ENCODE peak calls at places on chromosomes 11 and 22, in seven cellular contexts. T, Z, O, K, H, W and V are unnamed samples.
A peak's percentile ranks its signal among the peaks of the same experiment; 100 is the strongest.

GRCh38 chr11:9028591-9028990 is 24.8 kb upstream of the NRIP3 start:
- DNase-seq in O (no peak), W (no peak), H (no peak), Z (no peak), T (no peak), K (no peak), V (no peak)

GRCh38 chr11:3184732-3185347 is 19.7 kb upstream of the OSBPL5 start:
- DNase-seq in O (no peak), H (no peak), W (no peak), K (no peak), T (no peak), Z (no peak), V (no peak)

GRCh38 chr22:40425082-40425481 is 54.7 kb downstream of the SGSM3 start:
- DNase-seq in W (no peak), H (no peak), Z (no peak), O (no peak), T (no peak), K (no peak), V (no peak)

GRCh38 chr11:115201121-115201792 is 303.0 kb downstream of the CADM1 start:
- DNase-seq in O (no peak), K (no peak), W (peak; percentile 89), Z (no peak), T (no peak), H (no peak), V (no peak)

GRCh38 chr11:57527056-57527631 is 3.4 kb downstream of the TIMM10 start:
- DNase-seq in K (peak; percentile 85), O (peak; percentile 46), Z (peak; percentile 78), T (no peak), W (peak; percentile 59), H (peak; percentile 95), V (peak; percentile 88)

GRCh38 chr11:119996556-119996955 is 141.4 kb downstream of the TRIM29 start:
- DNase-seq in O (no peak), H (no peak), K (no peak), T (no peak), W (no peak), Z (no peak), V (no peak)

GRCh38 chr11:78042858-78043257 is 19.8 kb upstream of the KCTD14 start:
- DNase-seq in T (no peak), H (no peak), K (no peak), O (no peak), Z (no peak), W (no peak), V (no peak)

GRCh38 chr11:13332124-13332523 is 54.5 kb downstream of the BMAL1 start:
- DNase-seq in K (no peak), O (no peak), H (no peak), T (no peak), Z (no peak), W (no peak), V (no peak)

GRCh38 chr11:33045551-33046255 is 6.3 kb downstream of the TCP11L1 start:
- DNase-seq in H (no peak), T (no peak), W (no peak), O (no peak), Z (peak; percentile 85), K (no peak), V (peak; percentile 14)

GRCh38 chr11:46649180-46649738 is 31.9 kb downstream of the ATG13 start:
- DNase-seq in K (no peak), H (peak; percentile 87), O (no peak), Z (peak; percentile 31), W (peak; percentile 97), T (no peak), V (no peak)

GRCh38 chr22:41241133-41241676 is 474 bp upstream of the CHADL start:
- DNase-seq in T (no peak), Z (no peak), K (no peak), W (no peak), H (no peak), O (no peak), V (no peak)

GRCh38 chr11:133945087-133945974 is 11.4 kb downstream of the IGSF9B start:
- DNase-seq in T (no peak), Z (no peak), K (no peak), W (peak; percentile 14), H (no peak), O (no peak), V (no peak)

GRCh38 chr11:77153276-77154185 is 25.5 kb downstream of the MYO7A start:
- DNase-seq in W (no peak), T (no peak), K (no peak), O (no peak), Z (no peak), H (no peak), V (no peak)

GRCh38 chr11:47130541-47130940 is 46.1 kb downstream of the ARFGAP2 start:
- DNase-seq in T (no peak), Z (no peak), O (no peak), H (peak; percentile 50), W (no peak), K (no peak), V (no peak)

GRCh38 chr11:78690588-78690987 is 115.9 kb upstream of the NARS2 start:
- DNase-seq in O (no peak), T (no peak), K (no peak), Z (no peak), W (peak; percentile 59), H (no peak), V (no peak)

GRCh38 chr11:75346912-75347647 is 4.4 kb downstream of the ARRB1 start:
- DNase-seq in W (peak; percentile 49), T (no peak), K (peak; percentile 55), Z (no peak), H (no peak), O (no peak), V (peak; percentile 33)

GRCh38 chr11:70669281-70669680 is 271.0 kb downstream of the CTTN start:
- DNase-seq in K (no peak), O (no peak), T (no peak), W (no peak), Z (no peak), H (no peak), V (no peak)

GRCh38 chr11:4025248-4025956 is 69.2 kb upstream of the RRM1 start:
- DNase-seq in H (no peak), W (peak; percentile 25), Z (no peak), K (no peak), T (no peak), O (no peak), V (no peak)

GRCh38 chr11:46380340-46381045 is 976 bp upstream of the MDK start:
- DNase-seq in O (no peak), T (no peak), H (peak; percentile 37), W (no peak), K (peak; percentile 80), Z (peak; percentile 87), V (peak; percentile 50)

GRCh38 chr11:34427171-34427805 is 11.4 kb upstream of the CAT start:
- DNase-seq in K (no peak), W (peak; percentile 72), O (peak; percentile 62), T (no peak), H (no peak), Z (no peak), V (peak; percentile 88)

GRCh38 chr11:118277312-118277711 is 13.2 kb upstream of the MPZL2 start:
- DNase-seq in O (no peak), T (no peak), K (peak; percentile 41), W (peak; percentile 36), H (no peak), Z (no peak), V (no peak)

GRCh38 chr11:10519630-10520029 is 21.4 kb downstream of the RNF141 start:
- DNase-seq in Z (no peak), K (no peak), O (no peak), T (no peak), H (no peak), W (no peak), V (no peak)

GRCh38 chr11:80083561-80083960 is 642.7 kb upstream of the TENM4 start:
- DNase-seq in O (no peak), H (no peak), Z (peak; percentile 7), W (no peak), T (no peak), K (no peak), V (no peak)

GRCh38 chr22:19138217-19139000 is 6.0 kb downstream of the ESS2 start:
- DNase-seq in Z (no peak), T (no peak), K (no peak), O (no peak), W (no peak), H (no peak), V (no peak)

GRCh38 chr11:47272706-47273105 is 2.8 kb downstream of the MADD start:
- DNase-seq in Z (no peak), T (no peak), H (no peak), W (peak; percentile 30), O (no peak), K (no peak), V (peak; percentile 18)

GRCh38 chr22:46484861-46485595 is 52.4 kb downstream of the CELSR1 start:
- DNase-seq in T (no peak), Z (no peak), W (peak; percentile 61), K (no peak), H (no peak), O (peak; percentile 67), V (no peak)

GRCh38 chr11:78138694-78139421 is 568 bp downstream of the ALG8 start:
- DNase-seq in O (peak; percentile 31), T (no peak), Z (peak; percentile 34), H (no peak), W (peak; percentile 31), K (peak; percentile 41), V (peak; percentile 76)

GRCh38 chr11:126918556-126918955 is 82.0 kb downstream of the KIRREL3 start:
- DNase-seq in W (peak; percentile 54), K (no peak), T (no peak), H (no peak), Z (no peak), O (no peak), V (no peak)

GRCh38 chr22:43996170-43996980 is 27.7 kb upstream of the PARVB start:
- DNase-seq in Z (peak; percentile 67), K (peak; percentile 59), W (no peak), H (peak; percentile 40), O (no peak), T (peak; percentile 26), V (no peak)

GRCh38 chr22:33426451-33426850 is 368.3 kb upstream of the SYN3 start:
- DNase-seq in K (no peak), Z (no peak), T (no peak), O (no peak), H (no peak), W (peak; percentile 12), V (no peak)

GRCh38 chr11:66359662-66360087 is 11.9 kb downstream of the SLC29A2 start:
- DNase-seq in K (no peak), W (no peak), H (no peak), Z (no peak), T (no peak), O (no peak), V (no peak)
- TF ChIP-seq POLR2A in K (no peak), W (no peak), H (no peak), Z (no peak), T (no peak), O (no peak), V (no peak)

GRCh38 chr11:65501005-65501529 is 2.2 kb downstream of the MALAT1 start:
- DNase-seq in W (peak; percentile 42), O (no peak), K (no peak), H (no peak), T (no peak), Z (no peak), V (peak; percentile 82)
- TF ChIP-seq POLR2A in W (no peak), O (no peak), K (no peak), H (no peak), T (no peak), Z (no peak), V (no peak)

GRCh38 chr11:128587415-128587814 is at the start of gene ETS1:
- DNase-seq in K (peak; percentile 44), T (no peak), Z (no peak), H (no peak), O (peak; percentile 7), W (no peak), V (no peak)
- TF ChIP-seq POLR2A in K (no peak), T (no peak), Z (no peak), H (no peak), O (no peak), W (no peak), V (no peak)

GRCh38 chr11:17076517-17077239 is 789 bp downstream of the RPS13 start:
- DNase-seq in T (no peak), K (no peak), W (peak; percentile 2), O (no peak), Z (no peak), H (no peak), V (peak; percentile 55)
- TF ChIP-seq POLR2A in T (no peak), K (no peak), W (no peak), O (no peak), Z (no peak), H (no peak), V (no peak)